ENCODE peak calls at places on chromosomes 12 and 14, in five cellular contexts. W, G, M, U and V are unnamed samples.

GRCh38 chr12:2351129-2351528 is 298.3 kb downstream of the CACNA1C start:
- DNase-seq in G (no peak), M (no peak), W (no peak), U (no peak), V (no peak)

GRCh38 chr12:45407967-45408743 is 192.3 kb downstream of the ANO6 start:
- DNase-seq in M (no peak), U (no peak), W (no peak), G (no peak), V (no peak)

GRCh38 chr12:129532707-129533499 is 370.9 kb downstream of the TMEM132D start:
- DNase-seq in G (no peak), W (no peak), M (no peak), U (no peak), V (no peak)

GRCh38 chr14:74237441-74237840 is 1.8 kb upstream of the VSX2 start:
- DNase-seq in M (no peak), G (no peak), W (no peak), U (no peak), V (no peak)

GRCh38 chr14:85529803-85530574 is at the start of gene FLRT2:
- DNase-seq in G (no peak), W (peak), M (no peak), U (no peak), V (no peak)

GRCh38 chr12:93778306-93778705 is 101.1 kb downstream of the CRADD start:
- DNase-seq in W (no peak), M (no peak), G (no peak), U (no peak), V (no peak)

GRCh38 chr12:1613860-1614259 is 15.2 kb upstream of the WNT5B start:
- DNase-seq in U (no peak), M (no peak), G (peak), W (no peak), V (no peak)

GRCh38 chr12:132343294-132343972 is 14.0 kb upstream of the GALNT9 start:
- DNase-seq in W (no peak), M (no peak), U (no peak), G (no peak), V (no peak)

GRCh38 chr12:76119887-76120286 is 35.4 kb upstream of the NAP1L1 start:
- DNase-seq in G (no peak), U (no peak), M (no peak), W (no peak), V (no peak)

GRCh38 chr14:22184157-22185025 is 404.6 kb downstream of the DAD1 start:
- DNase-seq in M (no peak), W (no peak), U (no peak), G (no peak), V (no peak)

GRCh38 chr14:89845346-89845745 is 109.2 kb downstream of the EFCAB11 start:
- DNase-seq in G (no peak), M (no peak), U (no peak), W (peak), V (no peak)

GRCh38 chr12:116759783-116760581 is 21.9 kb downstream of the RNFT2 start:
- DNase-seq in G (peak), M (no peak), U (no peak), W (peak), V (peak)

GRCh38 chr12:53461059-53461458 is 9.2 kb downstream of the PCBP2 start:
- DNase-seq in M (no peak), U (no peak), W (no peak), G (no peak), V (no peak)

GRCh38 chr12:118685983-118686607 is 295.2 kb upstream of the SRRM4 start:
- DNase-seq in W (no peak), U (no peak), G (no peak), M (no peak), V (no peak)

GRCh38 chr12:118682656-118683055 is 298.7 kb upstream of the SRRM4 start:
- DNase-seq in G (no peak), M (no peak), W (no peak), U (peak), V (no peak)

GRCh38 chr12:118680361-118680963 is 300.9 kb upstream of the SRRM4 start:
- DNase-seq in G (peak), M (no peak), U (no peak), W (peak), V (peak)
- TF ChIP-seq CHD2 in G (no peak), M (no peak), U (no peak), W (no peak), V (no peak)

DNA sequence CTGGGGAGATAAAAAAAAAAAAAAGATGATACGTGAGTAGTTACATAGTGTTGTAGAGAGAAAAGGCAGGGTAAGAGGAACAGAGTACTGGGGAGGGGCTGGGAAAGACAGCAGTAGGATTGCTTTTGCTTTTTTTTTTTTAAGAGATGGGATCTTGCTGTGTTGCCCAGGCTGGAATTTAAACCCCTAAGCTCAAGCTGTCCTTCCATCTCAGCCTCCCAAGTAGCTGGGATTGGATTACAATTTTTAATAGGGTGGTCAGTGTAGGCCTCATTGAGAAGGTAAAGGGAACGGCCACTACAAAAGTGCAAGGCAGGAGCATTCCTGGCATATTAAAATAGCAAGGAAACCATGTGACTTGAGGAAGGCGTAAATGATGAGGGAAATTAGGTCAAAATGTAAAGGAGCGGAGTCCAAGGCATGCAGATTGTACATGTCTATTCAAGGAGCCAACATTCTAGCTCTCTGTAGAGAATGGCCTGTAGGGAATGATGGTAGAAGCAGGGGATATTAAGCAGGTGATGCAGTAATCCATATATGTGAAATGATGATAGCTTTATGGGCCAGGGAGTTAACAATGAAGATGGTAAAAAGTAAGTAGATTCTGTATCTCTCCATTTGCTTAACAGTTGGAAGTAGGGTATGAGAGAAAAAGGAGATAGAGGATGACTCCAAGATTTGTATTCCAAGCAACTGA is 33.2 kb downstream of the ARHGAP5 start:
- DNase-seq in W (no peak), G (no peak), M (no peak), U (no peak), V (no peak)
- TF ChIP-seq CHD2 in W (no peak), G (no peak), M (no peak), U (no peak), V (no peak)

GRCh38 chr12:46473634-46474201 is 101.1 kb upstream of the SLC38A2 start:
- DNase-seq in W (peak), U (peak), M (peak), G (peak), V (no peak)
- TF ChIP-seq CHD2 in W (no peak), U (no peak), M (no peak), G (no peak), V (no peak)

GRCh38 chr14:36553650-36554260 is 28.7 kb downstream of the NKX2-8 start:
- DNase-seq in U (no peak), W (peak), M (peak), G (peak), V (no peak)
- TF ChIP-seq CHD2 in U (no peak), W (no peak), M (no peak), G (no peak), V (no peak)

GRCh38 chr12:34607520-34608195 is 585.4 kb downstream of the ALG10 start:
- DNase-seq in G (no peak), M (no peak), W (no peak), U (no peak), V (no peak)
- TF ChIP-seq CHD2 in G (no peak), M (no peak), W (no peak), U (no peak), V (no peak)

GRCh38 chr14:80186301-80186800 is 25.0 kb downstream of the DIO2 start:
- DNase-seq in U (no peak), W (no peak), M (no peak), G (no peak), V (no peak)
- TF ChIP-seq CHD2 in U (no peak), W (no peak), M (no peak), G (no peak), V (no peak)

GRCh38 chr12:49824886-49825285 is 3.3 kb downstream of the NCKAP5L start:
- DNase-seq in G (no peak), U (no peak), W (no peak), M (no peak), V (no peak)
- TF ChIP-seq CHD2 in G (no peak), U (no peak), W (no peak), M (no peak), V (no peak)

GRCh38 chr12:124581792-124582424 is 14.5 kb upstream of the NCOR2 start:
- DNase-seq in G (no peak), U (no peak), W (no peak), M (no peak), V (no peak)
- TF ChIP-seq CHD2 in G (no peak), U (no peak), W (no peak), M (no peak), V (no peak)